ENCODE peak calls at places on chromosome 20, in eight cellular contexts. S is HFFc6; E is CD8-positive, alpha-beta T cell; X is H9; R is PC-9; W is ascending aorta; O is lower leg skin; G is nephron progenitor cell. P is an unnamed sample.

GRCh38 chr20:21396921-21397340 is 395 bp downstream of the NKX2-4 start:
- DNase-seq in S (no peak), E (no peak), X (peak), R (no peak), W (no peak), O (no peak), G (peak), P (peak)

GRCh38 chr20:17808357-17808756 is 108.6 kb downstream of the BANF2 start:
- DNase-seq in S (peak), E (no peak), X (no peak), R (no peak), W (no peak), O (peak), G (no peak), P (no peak)

GRCh38 chr20:3339076-3339475 is 68.4 kb downstream of the DNAAF9 start:
- DNase-seq in S (no peak), E (no peak), X (no peak), R (no peak), W (no peak), O (no peak), G (no peak), P (no peak)

GRCh38 chr20:17616480-17617211 is 46.8 kb downstream of the DSTN start:
- DNase-seq in S (no peak), E (no peak), X (peak), R (no peak), W (no peak), O (no peak), G (no peak), P (no peak)

GRCh38 chr20:31860431-31861345 is 9.6 kb downstream of the DUSP15 start:
- DNase-seq in S (no peak), E (no peak), X (peak), R (peak), W (no peak), O (no peak), G (peak), P (no peak)

GRCh38 chr20:13009682-13010406 is 1.1 kb downstream of the SPTLC3 start:
- DNase-seq in S (peak), E (no peak), X (no peak), R (peak), W (no peak), O (peak), G (no peak), P (peak)

GRCh38 chr20:25294459-25295385 is 46.8 kb downstream of the PYGB start:
- DNase-seq in S (peak), E (peak), X (peak), R (no peak), W (no peak), O (no peak), G (peak), P (peak)

GRCh38 chr20:16553684-16554083 is 19.6 kb downstream of the KIF16B start:
- DNase-seq in S (no peak), E (no peak), X (no peak), R (no peak), W (no peak), O (no peak), G (no peak), P (no peak)

GRCh38 chr20:25117961-25118360 is 36.0 kb upstream of the VSX1 start:
- DNase-seq in S (no peak), E (no peak), X (no peak), R (no peak), W (no peak), O (no peak), G (no peak), P (no peak)

GRCh38 chr20:24911461-24911860 is 37.6 kb upstream of the CST7 start:
- DNase-seq in S (no peak), E (no peak), X (no peak), R (no peak), W (no peak), O (peak), G (no peak), P (no peak)

GRCh38 chr20:9985281-9985680 is 49.5 kb upstream of the ANKEF1 start:
- DNase-seq in S (no peak), E (no peak), X (no peak), R (no peak), W (no peak), O (no peak), G (no peak), P (no peak)

GRCh38 chr20:32893263-32893877 is 34.6 kb downstream of the EFCAB8 start:
- DNase-seq in S (no peak), E (no peak), X (no peak), R (no peak), W (no peak), O (no peak), G (no peak), P (no peak)

GRCh38 chr20:32894711-32895355 is 36.1 kb downstream of the EFCAB8 start:
- DNase-seq in S (no peak), E (no peak), X (no peak), R (no peak), W (no peak), O (no peak), G (no peak), P (no peak)

GRCh38 chr20:32891491-32891890 is 32.8 kb downstream of the EFCAB8 start:
- DNase-seq in S (no peak), E (no peak), X (no peak), R (no peak), W (no peak), O (no peak), G (no peak), P (no peak)

GRCh38 chr20:32891926-32892660 is 33.4 kb downstream of the EFCAB8 start:
- DNase-seq in S (no peak), E (no peak), X (no peak), R (no peak), W (no peak), O (no peak), G (no peak), P (no peak)

DNA sequence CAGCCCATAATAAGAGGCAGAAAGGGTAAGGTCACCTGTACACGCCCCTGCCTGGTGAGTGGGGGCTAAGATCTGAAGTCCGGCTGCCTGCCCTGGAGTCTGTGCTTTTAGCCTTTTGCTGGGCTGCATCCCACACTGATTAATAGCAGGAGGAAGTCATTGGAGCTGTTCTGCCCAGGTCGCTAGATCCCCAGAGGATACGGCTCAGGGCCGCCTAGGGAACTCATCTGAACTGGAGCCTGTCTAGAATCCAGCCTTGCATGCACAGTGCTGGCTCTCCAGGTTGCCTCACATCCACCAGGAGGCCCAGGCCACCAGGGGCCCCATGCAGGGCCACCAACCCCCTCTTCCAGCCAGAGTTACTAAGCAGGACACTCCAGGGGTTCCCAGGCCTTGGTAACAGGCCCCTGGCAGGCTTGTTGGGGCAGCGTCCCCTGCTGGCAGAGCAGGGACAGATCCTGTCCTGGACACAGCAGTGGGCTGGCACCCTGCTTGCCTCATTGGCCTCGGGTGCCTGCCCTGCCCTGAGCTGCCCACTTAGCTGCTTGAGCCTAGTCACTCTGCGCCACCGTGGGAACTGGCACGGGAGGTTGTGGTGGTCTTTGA is 35.3 kb downstream of the EFCAB8 start:
- DNase-seq in S (peak), E (no peak), X (peak), R (no peak), W (no peak), O (no peak), G (peak), P (peak)
- TF ChIP-seq CTCF in S (peak), E (no peak), X (peak), R (peak), W (no peak), O (no peak), G (peak), P (peak)

GRCh38 chr20:58238490-58238889 is 10.0 kb upstream of the ANKRD60 start:
- DNase-seq in S (no peak), E (no peak), X (no peak), R (no peak), W (no peak), O (no peak), G (no peak), P (no peak)

GRCh38 chr20:58241766-58242465 is 13.5 kb upstream of the ANKRD60 start:
- DNase-seq in S (no peak), E (no peak), X (no peak), R (no peak), W (no peak), O (no peak), G (no peak), P (no peak)

GRCh38 chr20:58236612-58237317 is 8.3 kb upstream of the ANKRD60 start:
- DNase-seq in S (peak), E (peak), X (peak), R (peak), W (no peak), O (peak), G (peak), P (peak)

GRCh38 chr20:58237318-58238182 is 9.1 kb upstream of the ANKRD60 start:
- DNase-seq in S (peak), E (no peak), X (no peak), R (no peak), W (no peak), O (no peak), G (no peak), P (no peak)

GRCh38 chr20:58239216-58239615 is 10.8 kb upstream of the ANKRD60 start:
- DNase-seq in S (no peak), E (no peak), X (no peak), R (no peak), W (no peak), O (no peak), G (no peak), P (no peak)
- TF ChIP-seq CTCF in S (no peak), E (no peak), X (no peak), R (no peak), W (no peak), O (no peak), G (no peak), P (no peak)

DNA sequence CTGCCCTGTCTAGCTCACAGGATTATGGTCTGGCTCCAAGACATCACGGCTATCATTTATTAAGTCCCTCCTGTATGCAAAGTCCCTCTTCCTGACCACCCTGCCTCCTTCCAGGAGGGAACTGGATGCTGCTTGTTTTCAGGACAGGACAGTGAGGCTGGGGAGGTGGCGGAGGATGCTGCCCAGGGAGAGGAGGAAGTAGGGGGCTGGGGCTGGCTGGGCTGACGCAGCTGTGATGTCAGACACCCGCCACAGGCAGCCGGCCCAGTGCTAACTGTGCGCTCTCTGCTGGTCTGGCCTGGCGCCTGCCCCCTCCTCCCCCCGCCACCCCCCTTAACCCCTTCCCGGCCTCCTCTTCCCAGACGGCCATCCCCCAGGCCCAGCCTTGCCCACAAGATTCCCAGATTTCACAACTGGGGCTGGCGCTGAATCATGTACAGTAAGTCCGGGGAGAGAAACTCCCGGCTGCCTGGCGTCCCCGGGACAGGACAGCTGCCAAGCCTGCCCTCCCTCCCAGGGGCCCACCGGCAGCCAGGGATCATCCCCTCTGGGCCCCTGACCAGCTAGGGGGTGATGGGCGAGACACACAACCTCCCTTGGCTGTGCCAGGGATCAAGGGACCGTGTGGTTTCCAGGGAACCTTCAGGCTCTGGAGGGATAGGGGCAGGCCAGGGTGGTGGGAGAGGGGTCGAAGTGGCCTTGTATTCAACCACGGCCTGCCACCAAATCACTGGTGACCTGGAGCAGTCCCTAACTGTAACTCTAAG is 118.1 kb downstream of the CEBPB start:
- DNase-seq in S (peak), E (no peak), X (peak), R (peak), W (peak), O (peak), G (peak), P (no peak)
- TF ChIP-seq CTCF in S (peak), E (no peak), X (peak), R (no peak), W (no peak), O (no peak), G (no peak), P (no peak)

DNA sequence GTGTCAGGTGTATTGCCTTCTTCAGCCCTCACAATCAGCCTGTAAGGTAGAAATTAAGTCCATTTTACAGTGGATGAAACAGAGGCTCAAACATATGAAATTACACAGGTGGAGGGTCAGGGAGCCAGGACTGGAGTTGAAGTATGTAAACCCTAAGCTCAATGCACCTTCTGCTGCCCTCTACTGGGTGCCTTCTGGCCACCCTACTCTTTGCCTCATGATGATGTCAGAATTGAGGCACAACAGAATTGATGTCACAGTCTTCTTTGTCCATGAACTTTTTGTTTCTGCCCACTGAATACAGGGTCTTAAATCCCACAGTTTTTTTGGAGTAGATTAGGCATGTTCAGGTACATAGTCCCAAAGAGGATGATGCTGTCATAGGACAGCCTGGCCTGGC is 400.8 kb upstream of the CHD6 start:
- DNase-seq in S (no peak), E (no peak), X (peak), R (no peak), W (no peak), O (no peak), G (no peak), P (no peak)
- TF ChIP-seq CTCF in S (no peak), E (no peak), X (peak), R (no peak), W (no peak), O (no peak), G (no peak), P (no peak)

GRCh38 chr20:62571667-62572344 is 70.5 kb upstream of the SLCO4A1 start:
- DNase-seq in S (no peak), E (no peak), X (peak), R (peak), W (no peak), O (no peak), G (no peak), P (peak)
- TF ChIP-seq CTCF in S (no peak), E (no peak), X (peak), R (no peak), W (no peak), O (no peak), G (no peak), P (no peak)